ENCODE peak calls at places on chromosomes 12 and 14, in four cellular contexts. K is HepG2, H is GM23338, Q is GM12878. D is an unnamed sample.

GRCh38 chr12:131511803-131512564 is 198.9 kb upstream of the SFSWAP start:
- DNase-seq in Q (no peak), H (no peak), K (no peak), D (no peak)

GRCh38 chr12:115541891-115542361 is 735.6 kb downstream of the MED13L start:
- DNase-seq in Q (no peak), K (no peak), H (no peak), D (no peak)

GRCh38 chr12:5258498-5258897 is 173.4 kb upstream of the NTF3 start:
- DNase-seq in Q (no peak), H (no peak), K (no peak), D (no peak)

GRCh38 chr12:109590566-109590965 is 17.0 kb downstream of the MVK start:
- DNase-seq in H (no peak), K (no peak), Q (no peak), D (no peak)

GRCh38 chr12:38279756-38280155 is 36.8 kb upstream of the ALG10B start:
- DNase-seq in H (no peak), K (no peak), Q (no peak), D (no peak)

GRCh38 chr12:6384499-6385436 is 806 bp downstream of the LTBR start:
- DNase-seq in K (no peak), H (no peak), Q (no peak), D (no peak)

GRCh38 chr14:51006781-51007211 is 62.5 kb upstream of the PYGL start:
- DNase-seq in K (no peak), Q (no peak), H (no peak), D (peak; percentile 57)

GRCh38 chr12:41442905-41443304 is 254.8 kb downstream of the PDZRN4 start:
- DNase-seq in Q (no peak), K (no peak), H (no peak), D (no peak)

GRCh38 chr12:39723831-39724230 is 104.2 kb upstream of the ABCD2 start:
- DNase-seq in Q (no peak), H (no peak), K (no peak), D (peak; percentile 10)

GRCh38 chr14:40463886-40464285 is 1031.7 kb upstream of the FBXO33 start:
- DNase-seq in Q (no peak), K (no peak), H (no peak), D (no peak)

GRCh38 chr12:101876861-101877815 is at the start of gene DRAM1:
- DNase-seq in K (peak; percentile 79), Q (no peak), H (peak; percentile 90), D (peak; percentile 62)

GRCh38 chr14:104893435-104894207 is 28.6 kb downstream of the CEP170B start:
- DNase-seq in Q (no peak), K (no peak), H (no peak), D (no peak)

GRCh38 chr12:120710805-120711296 is 593 bp downstream of the UNC119B start:
- DNase-seq in K (no peak), Q (no peak), H (peak; percentile 60), D (peak; percentile 43)

GRCh38 chr12:70692681-70693288 is 55.6 kb upstream of the PTPRB start:
- DNase-seq in K (no peak), H (peak; percentile 62), Q (no peak), D (peak; percentile 17)

GRCh38 chr12:45532113-45532512 is 197.4 kb upstream of the ARID2 start:
- DNase-seq in K (no peak), H (peak; percentile 11), Q (no peak), D (no peak)

GRCh38 chr14:22981090-22982012 is 1.0 kb downstream of the AJUBA start:
- DNase-seq in H (peak; percentile 44), K (no peak), Q (no peak), D (peak; percentile 53)

GRCh38 chr12:109439181-109439580 is 37.9 kb downstream of the KCTD10 start:
- DNase-seq in H (no peak), Q (no peak), K (no peak), D (no peak)

GRCh38 chr12:116295327-116296263 is 18.1 kb upstream of the MED13L start:
- DNase-seq in Q (no peak), K (no peak), H (no peak), D (no peak)

GRCh38 chr12:123401753-123402683 is 18.1 kb downstream of the KMT5A start:
- DNase-seq in Q (no peak), H (peak; percentile 76), K (no peak), D (no peak)

GRCh38 chr14:20468773-20469241 is 399 bp upstream of the PNP start:
- DNase-seq in H (peak; percentile 38), Q (no peak), K (no peak), D (peak; percentile 37)

GRCh38 chr14:102594514-102595175 is 2.2 kb downstream of the RCOR1 start:
- DNase-seq in K (peak; percentile 70), Q (peak; percentile 66), H (peak; percentile 85), D (peak; percentile 79)

GRCh38 chr12:17076335-17076734 is 470.4 kb upstream of the LMO3 start:
- DNase-seq in K (peak; percentile 8), H (peak; percentile 7), Q (no peak), D (peak; percentile 68)

GRCh38 chr12:77841467-77842054 is 10.9 kb downstream of the NAV3 start:
- DNase-seq in K (no peak), H (no peak), Q (no peak), D (no peak)

GRCh38 chr12:82593901-82594396 is 92.8 kb upstream of the TMTC2 start:
- DNase-seq in K (no peak), Q (peak; percentile 49), H (no peak), D (no peak)

GRCh38 chr12:118603610-118604361 is 227.4 kb downstream of the SUDS3 start:
- DNase-seq in Q (no peak), H (no peak), K (peak; percentile 74), D (no peak)

GRCh38 chr12:111430418-111431353 is 25.0 kb downstream of the SH2B3 start:
- DNase-seq in H (no peak), K (no peak), Q (no peak), D (no peak)

GRCh38 chr12:107404981-107405380 is 280.6 kb upstream of the PWP1 start:
- DNase-seq in Q (no peak), K (peak; percentile 66), H (peak; percentile 71), D (peak; percentile 82)

GRCh38 chr12:70722584-70723343 is 85.5 kb upstream of the PTPRB start:
- DNase-seq in K (no peak), H (no peak), Q (no peak), D (no peak)

GRCh38 chr12:113403435-113404415 is at the start of gene SDS:
- DNase-seq in Q (no peak), K (no peak), H (no peak), D (no peak)

GRCh38 chr12:26810330-26810729 is 22.7 kb downstream of the ITPR2 start:
- DNase-seq in H (peak; percentile 53), Q (no peak), K (no peak), D (no peak)

GRCh38 chr12:48001426-48002178 is 2.7 kb downstream of the COL2A1 start:
- DNase-seq in H (peak; percentile 83), Q (no peak), K (no peak), D (peak; percentile 75)

GRCh38 chr14:73262427-73263183 is 25.3 kb downstream of the PAPLN start:
- DNase-seq in H (no peak), K (no peak), Q (no peak), D (no peak)
- TF ChIP-seq JUNB in H (no peak), K (no peak), Q (no peak), D (no peak)

GRCh38 chr12:49296034-49296835 is 1.3 kb downstream of the PRPH start:
- DNase-seq in Q (no peak), K (peak; percentile 27), H (peak; percentile 78), D (peak; percentile 69)
- TF ChIP-seq JUNB in Q (no peak), K (no peak), H (no peak), D (no peak)

DNA sequence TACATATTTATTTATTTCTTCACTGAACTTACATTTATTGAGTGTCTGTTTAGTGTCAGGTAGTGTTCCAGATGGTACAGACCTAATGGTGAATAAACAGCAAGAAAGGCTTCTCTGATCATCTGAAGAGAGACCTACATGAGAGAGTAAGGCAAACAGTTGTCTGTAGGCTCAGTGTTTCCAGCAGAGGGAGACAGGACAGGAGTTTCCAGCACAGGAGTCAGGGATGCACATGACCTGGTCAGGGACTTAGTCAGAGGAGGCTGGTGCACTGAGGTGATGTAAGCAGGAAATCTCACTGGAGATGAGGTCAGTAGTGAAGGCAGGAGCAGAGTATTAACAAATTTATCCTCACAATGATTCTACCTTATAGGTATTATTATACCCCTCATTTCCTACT is 233.2 kb downstream of the MDGA2 start:
- DNase-seq in H (peak; percentile 78), Q (no peak), K (peak; percentile 35), D (no peak)
- TF ChIP-seq JUNB in H (no peak), Q (no peak), K (no peak), D (no peak)

GRCh38 chr12:67650528-67651379 is 2.2 kb downstream of the DYRK2 start:
- DNase-seq in K (no peak), Q (no peak), H (no peak), D (peak; percentile 6)

GRCh38 chr12:67648306-67649164 is at the start of gene DYRK2:
- DNase-seq in Q (no peak), H (peak; percentile 77), K (peak; percentile 29), D (peak; percentile 70)

GRCh38 chr12:67651380-67651695 is 2.8 kb downstream of the DYRK2 start:
- DNase-seq in K (peak; percentile 4), H (peak; percentile 43), Q (no peak), D (peak; percentile 46)

GRCh38 chr12:67649165-67650126 is 901 bp downstream of the DYRK2 start:
- DNase-seq in H (peak; percentile 32), K (no peak), Q (no peak), D (no peak)

DNA sequence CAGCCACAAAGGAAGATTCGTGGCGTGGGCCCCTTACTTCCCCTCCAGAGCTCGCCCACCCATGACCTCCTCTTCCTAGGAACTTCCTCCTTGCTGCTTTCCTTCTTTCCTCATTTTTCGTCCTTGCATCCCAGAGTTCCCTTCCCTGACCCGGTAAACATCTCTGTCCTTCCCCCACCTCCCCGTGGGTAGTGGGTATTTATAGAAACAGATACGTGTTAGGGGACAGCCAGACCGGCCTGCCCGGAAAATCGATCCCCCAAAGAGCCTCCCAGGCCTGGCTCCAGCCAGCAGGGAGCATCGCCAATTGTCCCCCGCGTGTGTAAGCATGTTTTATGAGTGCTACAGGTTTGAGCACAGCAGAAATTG is 1.6 kb downstream of the DYRK2 start:
- DNase-seq in Q (no peak), H (no peak), K (no peak), D (peak; percentile 19)
- TF ChIP-seq JUNB in Q (no peak), H (no peak), K (no peak), D (no peak)

GRCh38 chr12:127539499-127539898 is 727.5 kb upstream of the TMEM132C start:
- DNase-seq in K (no peak), Q (no peak), H (peak; percentile 2), D (no peak)
- TF ChIP-seq JUNB in K (no peak), Q (no peak), H (no peak), D (no peak)

GRCh38 chr14:75566752-75567151 is 11.7 kb upstream of the FLVCR2 start:
- DNase-seq in K (no peak), Q (no peak), H (no peak), D (no peak)

GRCh38 chr14:75568791-75569190 is 9.6 kb upstream of the FLVCR2 start:
- DNase-seq in K (no peak), H (no peak), Q (no peak), D (no peak)

GRCh38 chr14:75563931-75564330 is 14.5 kb upstream of the FLVCR2 start:
- DNase-seq in K (no peak), Q (no peak), H (no peak), D (no peak)

GRCh38 chr14:75568141-75568540 is 10.3 kb upstream of the FLVCR2 start:
- DNase-seq in H (no peak), K (no peak), Q (no peak), D (no peak)

GRCh38 chr14:75566321-75566720 is 12.1 kb upstream of the FLVCR2 start:
- DNase-seq in K (no peak), H (no peak), Q (no peak), D (no peak)
- TF ChIP-seq JUNB in K (no peak), H (no peak), Q (no peak), D (no peak)